ENCODE peak calls at places on chromosomes 7 and 10, in five cellular contexts. F is pancreas, N is mammary epithelial cell, J is AG04450, G is ascending aorta. R is an unnamed sample.

GRCh38 chr7:142864980-142865747 is 10.3 kb downstream of the EPHB6 start:
- DNase-seq in F (no peak), N (no peak), J (no peak), G (no peak), R (no peak)

GRCh38 chr7:18313970-18314369 is 181.6 kb upstream of the HDAC9 start:
- DNase-seq in F (no peak), N (no peak), J (no peak), G (no peak), R (no peak)

GRCh38 chr7:66265566-66265965 is 60.4 kb downstream of the TPST1 start:
- DNase-seq in F (no peak), N (no peak), J (no peak), G (no peak), R (no peak)

GRCh38 chr10:45008524-45009161 is 7.9 kb downstream of the ZNF22 start:
- DNase-seq in F (peak; percentile 59), N (peak; percentile 85), J (peak; percentile 61), G (no peak), R (peak; percentile 48)

GRCh38 chr7:37230221-37230620 is 218.4 kb downstream of the ELMO1 start:
- DNase-seq in F (no peak), N (peak; percentile 12), J (no peak), G (no peak), R (no peak)

GRCh38 chr7:19202599-19202998 is 57.4 kb upstream of the FERD3L start:
- DNase-seq in F (no peak), N (no peak), J (no peak), G (no peak), R (no peak)

GRCh38 chr10:32239770-32240169 is 107.2 kb downstream of the EPC1 start:
- DNase-seq in F (no peak), N (peak; percentile 83), J (no peak), G (no peak), R (no peak)

GRCh38 chr10:87930141-87930540 is 66.7 kb downstream of the PTEN start:
- DNase-seq in F (no peak), N (no peak), J (no peak), G (no peak), R (no peak)

GRCh38 chr10:17808971-17809841 is at the start of gene MRC1:
- DNase-seq in F (no peak), N (no peak), J (no peak), G (no peak), R (no peak)

GRCh38 chr10:4383683-4384082 is 442.3 kb upstream of the AKR1E2 start:
- DNase-seq in F (no peak), N (no peak), J (no peak), G (no peak), R (no peak)

GRCh38 chr7:78714302-78714857 is 739.1 kb downstream of the MAGI2 start:
- DNase-seq in F (no peak), N (no peak), J (no peak), G (no peak), R (no peak)

GRCh38 chr7:123622660-123623386 is 21.2 kb downstream of the ASB15 start:
- DNase-seq in F (no peak), N (no peak), J (no peak), G (no peak), R (no peak)

GRCh38 chr7:99605527-99605926 is 7.5 kb downstream of the TMEM225B start:
- DNase-seq in F (no peak), N (no peak), J (no peak), G (no peak), R (no peak)

GRCh38 chr7:143227806-143228205 is 6.0 kb downstream of the TAS2R40 start:
- DNase-seq in F (no peak), N (no peak), J (no peak), G (no peak), R (no peak)

GRCh38 chr7:18116661-18117060 is 89.0 kb upstream of the PRPS1L1 start:
- DNase-seq in F (no peak), N (no peak), J (no peak), G (no peak), R (no peak)

GRCh38 chr7:1868400-1869165 is 198.5 kb downstream of the ELFN1 start:
- DNase-seq in F (no peak), N (no peak), J (no peak), G (no peak), R (no peak)

GRCh38 chr7:43628431-43628830 is 45.5 kb downstream of the STK17A start:
- DNase-seq in F (no peak), N (no peak), J (no peak), G (no peak), R (no peak)

GRCh38 chr7:16293669-16294425 is 127.5 kb downstream of the CRPPA start:
- DNase-seq in F (no peak), N (peak; percentile 84), J (no peak), G (no peak), R (no peak)

GRCh38 chr7:50632561-50633413 is 67.6 kb upstream of the DDC start:
- DNase-seq in F (peak; percentile 63), N (peak; percentile 70), J (no peak), G (no peak), R (no peak)

GRCh38 chr7:816751-817671 is 15.3 kb upstream of the SUN1 start:
- DNase-seq in F (peak; percentile 39), N (peak; percentile 54), J (no peak), G (no peak), R (no peak)

GRCh38 chr10:17106991-17107390 is 22.6 kb downstream of the CUBN start:
- DNase-seq in F (no peak), N (no peak), J (no peak), G (no peak), R (no peak)

GRCh38 chr10:49164587-49165188 is 23.5 kb downstream of the TMEM273 start:
- DNase-seq in F (peak; percentile 24), N (peak; percentile 3), J (no peak), G (no peak), R (no peak)

GRCh38 chr10:3353235-3353634 is 180.7 kb upstream of the PITRM1 start:
- DNase-seq in F (no peak), N (no peak), J (no peak), G (no peak), R (no peak)

GRCh38 chr7:176786-177185 is 15.6 kb upstream of the FAM20C start:
- DNase-seq in F (no peak), N (no peak), J (no peak), G (no peak), R (no peak)

GRCh38 chr10:72659694-72660093 is 32.2 kb upstream of the MCU start:
- DNase-seq in F (no peak), N (no peak), J (no peak), G (no peak), R (no peak)

GRCh38 chr7:158449942-158450341 is 137.7 kb downstream of the PTPRN2 start:
- DNase-seq in F (no peak), N (no peak), J (no peak), G (no peak), R (no peak)

GRCh38 chr7:50660040-50660829 is 95.0 kb upstream of the DDC start:
- DNase-seq in F (no peak), N (no peak), J (no peak), G (no peak), R (no peak)

GRCh38 chr10:92969151-92969550 is 91.4 kb upstream of the CYP26C1 start:
- DNase-seq in F (no peak), N (no peak), J (no peak), G (no peak), R (no peak)

GRCh38 chr10:48416584-48417232 is 110.2 kb downstream of the MAPK8 start:
- DNase-seq in F (no peak), N (peak; percentile 70), J (no peak), G (no peak), R (no peak)

GRCh38 chr7:50914460-50914859 is 131.8 kb upstream of the GRB10 start:
- DNase-seq in F (no peak), N (no peak), J (no peak), G (no peak), R (no peak)

GRCh38 chr7:99244942-99245341 is 27.7 kb upstream of the MYH16 start:
- DNase-seq in F (no peak), N (peak; percentile 86), J (no peak), G (no peak), R (no peak)

GRCh38 chr7:158957921-158958471 is 101.6 kb downstream of the DYNC2I1 start:
- DNase-seq in F (peak; percentile 76), N (peak; percentile 43), J (no peak), G (no peak), R (no peak)

GRCh38 chr10:12344375-12345110 is 4.8 kb upstream of the CAMK1D start:
- DNase-seq in F (no peak), N (no peak), J (no peak), G (no peak), R (no peak)

DNA sequence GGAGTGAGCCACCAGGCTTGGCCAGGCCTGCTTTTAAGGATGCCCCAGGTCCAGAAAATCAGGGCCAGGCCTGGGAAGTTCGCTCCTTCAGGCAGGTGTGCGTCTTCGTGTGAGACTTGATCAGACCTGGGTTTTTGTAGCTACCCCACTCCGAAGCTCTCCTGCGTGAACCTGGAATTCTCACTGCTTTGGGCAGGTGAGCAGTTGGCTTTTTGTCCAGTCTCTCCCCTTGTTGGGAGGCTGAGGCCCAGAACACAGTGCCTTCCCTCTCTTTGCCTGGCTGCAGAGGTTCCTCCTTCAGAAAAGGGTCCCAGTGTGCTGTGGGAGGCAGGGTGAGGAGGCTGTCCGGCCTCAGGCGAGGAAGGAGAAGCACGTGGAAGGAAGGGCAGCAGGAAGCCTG is 27.3 kb downstream of the ZNF783 start:
- DNase-seq in F (no peak), N (no peak), J (no peak), G (no peak), R (no peak)
- H3K27ac ChIP-seq in F (no peak overlapping the region), N (no peak overlapping the region), J (no peak overlapping the region), G (no peak overlapping the region), R (no peak overlapping the region)

GRCh38 chr7:90931996-90932912 is 332.0 kb upstream of the FZD1 start:
- DNase-seq in F (no peak), N (no peak), J (no peak), G (no peak), R (no peak)
- H3K4me3 ChIP-seq in F (no peak overlapping the region), N (no peak overlapping the region), J (no peak overlapping the region), G (no peak overlapping the region), R (no peak overlapping the region)

GRCh38 chr7:3591150-3591549 is 290.1 kb downstream of the SDK1 start:
- DNase-seq in F (no peak), N (no peak), J (no peak), G (no peak), R (no peak)

GRCh38 chr7:3591944-3592343 is 290.9 kb downstream of the SDK1 start:
- DNase-seq in F (no peak), N (no peak), J (no peak), G (no peak), R (no peak)

GRCh38 chr7:3588341-3588740 is 287.3 kb downstream of the SDK1 start:
- DNase-seq in F (no peak), N (peak; percentile 16), J (no peak), G (no peak), R (no peak)

GRCh38 chr7:3589756-3590155 is 288.7 kb downstream of the SDK1 start:
- DNase-seq in F (no peak), N (peak; percentile 79), J (no peak), G (no peak), R (no peak)

GRCh38 chr7:3592438-3593134 is 291.5 kb downstream of the SDK1 start:
- DNase-seq in F (no peak), N (no peak), J (no peak), G (no peak), R (no peak)
- TF ChIP-seq CTCF in F (no peak), N (no peak), J (no peak), G (no peak), R (no peak)

DNA sequence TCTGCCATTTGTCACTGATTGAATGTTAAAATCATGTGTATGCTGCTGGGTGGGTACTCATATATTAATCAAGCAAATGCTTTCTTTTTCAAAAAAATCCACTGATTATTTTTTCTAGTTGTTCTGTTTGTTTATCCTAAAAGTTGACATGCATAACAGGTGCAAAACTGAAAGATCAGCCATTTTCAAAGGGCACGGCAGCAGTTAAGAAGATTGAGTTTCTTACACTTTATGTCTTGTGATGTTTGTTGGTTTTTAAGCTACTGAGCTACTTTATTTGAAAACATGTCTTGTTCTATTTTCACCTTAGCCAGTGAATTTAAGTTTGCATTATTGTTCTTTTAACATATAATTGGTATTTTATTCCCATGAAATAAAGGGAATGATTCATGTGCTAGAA is 45.8 kb downstream of the PPP1R3A start:
- DNase-seq in F (no peak), N (no peak), J (no peak), G (no peak), R (no peak)
- H3K27ac ChIP-seq in F (no peak overlapping the region), N (no peak overlapping the region), J (no peak overlapping the region), G (no peak overlapping the region), R (no peak overlapping the region)

R was measured in prostate gland.